ENCODE peak calls at places on chromosomes 11 and 22, in eight cellular contexts. One of them, this sample, is unnamed.

GRCh38 chr11:86704710-86705109 is 32.3 kb upstream of the ME3 start:
- DNase-seq in fibroblast of lung: no peak
- DNase-seq in tibial artery: no peak
- DNase-seq in K562: no peak
- DNase-seq in RWPE1: no peak
- DNase-seq in heart left ventricle: no peak
- DNase-seq in lower leg skin: no peak
- DNase-seq in GM20000: no peak
- DNase-seq in this sample: no peak

GRCh38 chr11:116072133-116072532 is 567.9 kb upstream of the CADM1 start:
- DNase-seq in tibial artery: no peak
- DNase-seq in GM20000: no peak
- DNase-seq in heart left ventricle: no peak
- DNase-seq in K562: no peak
- DNase-seq in RWPE1: no peak
- DNase-seq in lower leg skin: peak; percentile 15
- DNase-seq in fibroblast of lung: no peak
- DNase-seq in this sample: no peak

GRCh38 chr11:130527648-130528300 is 79.3 kb downstream of the ADAMTS15 start:
- DNase-seq in K562: no peak
- DNase-seq in lower leg skin: no peak
- DNase-seq in GM20000: no peak
- DNase-seq in heart left ventricle: peak; percentile 54
- DNase-seq in RWPE1: no peak
- DNase-seq in tibial artery: no peak
- DNase-seq in fibroblast of lung: peak; percentile 86
- DNase-seq in this sample: no peak

GRCh38 chr22:46674367-46674781 is 54.2 kb downstream of the GRAMD4 start:
- DNase-seq in RWPE1: no peak
- DNase-seq in heart left ventricle: peak; percentile 81
- DNase-seq in lower leg skin: peak; percentile 95
- DNase-seq in K562: no peak
- DNase-seq in fibroblast of lung: no peak
- DNase-seq in GM20000: peak; percentile 82
- DNase-seq in tibial artery: peak; percentile 59
- DNase-seq in this sample: no peak

GRCh38 chr22:26479792-26480610 is 3.6 kb downstream of the HPS4 start:
- DNase-seq in tibial artery: no peak
- DNase-seq in fibroblast of lung: no peak
- DNase-seq in GM20000: no peak
- DNase-seq in heart left ventricle: no peak
- DNase-seq in K562: peak; percentile 35
- DNase-seq in RWPE1: no peak
- DNase-seq in lower leg skin: no peak
- DNase-seq in this sample: no peak

GRCh38 chr11:72306186-72306585 is 62.2 kb upstream of the PHOX2A start:
- DNase-seq in RWPE1: no peak
- DNase-seq in fibroblast of lung: peak; percentile 32
- DNase-seq in tibial artery: no peak
- DNase-seq in K562: no peak
- DNase-seq in GM20000: no peak
- DNase-seq in heart left ventricle: no peak
- DNase-seq in lower leg skin: no peak
- DNase-seq in this sample: no peak

GRCh38 chr11:111409915-111410314 is 30.8 kb upstream of the POU2AF1 start:
- DNase-seq in GM20000: peak; percentile 42
- DNase-seq in fibroblast of lung: no peak
- DNase-seq in lower leg skin: peak; percentile 10
- DNase-seq in RWPE1: no peak
- DNase-seq in K562: no peak
- DNase-seq in heart left ventricle: no peak
- DNase-seq in tibial artery: no peak
- DNase-seq in this sample: no peak

GRCh38 chr11:69217276-69218105 is 61.8 kb downstream of the SMIM38 start:
- DNase-seq in GM20000: no peak
- DNase-seq in fibroblast of lung: no peak
- DNase-seq in K562: no peak
- DNase-seq in heart left ventricle: peak; percentile 6
- DNase-seq in RWPE1: no peak
- DNase-seq in tibial artery: peak; percentile 11
- DNase-seq in lower leg skin: peak; percentile 59
- DNase-seq in this sample: peak; percentile 66

DNA sequence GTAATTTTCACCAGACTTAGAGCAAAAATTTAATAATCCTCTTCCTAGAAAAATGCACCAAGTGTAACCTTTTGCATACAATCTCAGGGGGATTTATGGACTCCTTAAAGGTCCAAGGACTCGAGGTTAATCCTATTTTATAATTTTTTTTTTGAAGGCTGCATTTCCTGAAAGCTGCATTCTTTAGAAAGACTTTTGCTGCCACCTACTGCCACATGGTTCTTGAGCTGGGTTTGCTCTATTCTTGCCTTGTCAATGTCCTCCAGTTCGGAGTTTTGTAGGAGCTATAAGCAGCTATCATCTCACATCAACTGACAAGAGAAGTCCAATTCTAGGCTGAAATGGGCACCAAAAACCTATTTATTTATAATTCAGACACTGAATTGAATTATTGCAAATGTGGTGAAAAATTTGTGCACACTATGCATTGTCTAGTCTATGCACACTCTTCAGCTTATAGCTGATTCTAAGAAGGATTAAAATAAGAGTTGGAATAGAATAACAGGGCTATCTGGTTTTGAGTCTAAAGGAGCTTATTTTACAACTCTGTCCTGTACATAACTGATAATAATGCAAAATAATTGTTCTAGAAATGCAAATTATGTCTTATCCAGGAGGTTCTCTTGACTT is 31.3 kb downstream of the TRAF6 start:
- DNase-seq in fibroblast of lung: peak; percentile 43
- DNase-seq in heart left ventricle: peak; percentile 30
- DNase-seq in tibial artery: no peak
- DNase-seq in GM20000: no peak
- DNase-seq in K562: peak; percentile 52
- DNase-seq in lower leg skin: no peak
- DNase-seq in RWPE1: peak; percentile 28
- DNase-seq in this sample: no peak
- TF ChIP-seq CTCF in fibroblast of lung: peak; percentile 66
- TF ChIP-seq CTCF in heart left ventricle: peak; percentile 54
- TF ChIP-seq CTCF in tibial artery: peak; percentile 37
- TF ChIP-seq CTCF in GM20000: peak; percentile 23
- TF ChIP-seq CTCF in K562: peak; percentile 76
- TF ChIP-seq CTCF in lower leg skin: no peak
- TF ChIP-seq CTCF in RWPE1: peak; percentile 44
- TF ChIP-seq CTCF in this sample: peak; percentile 82

DNA sequence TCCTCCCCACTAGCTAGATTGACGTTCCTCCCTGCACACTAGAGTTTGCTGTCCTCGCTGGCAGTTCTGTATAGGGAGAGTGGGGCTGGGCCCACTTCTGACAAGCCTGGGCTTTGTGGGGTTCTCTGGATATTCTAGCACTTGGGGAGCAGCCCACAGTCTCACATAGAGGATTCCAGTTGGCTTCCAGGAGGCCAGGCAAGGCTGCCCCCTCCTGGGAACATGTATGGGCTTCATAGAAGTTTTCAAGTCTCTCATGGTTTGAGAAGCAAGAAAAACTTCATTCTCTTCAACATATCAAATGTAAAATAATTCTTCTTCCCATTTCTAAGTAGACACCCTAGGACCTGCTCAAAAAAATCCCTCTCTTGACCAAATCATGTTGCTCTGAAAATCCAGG is 87.5 kb downstream of the NAV2 start:
- DNase-seq in GM20000: no peak
- DNase-seq in tibial artery: no peak
- DNase-seq in fibroblast of lung: no peak
- DNase-seq in K562: no peak
- DNase-seq in RWPE1: no peak
- DNase-seq in heart left ventricle: no peak
- DNase-seq in lower leg skin: no peak
- DNase-seq in this sample: no peak
- TF ChIP-seq CTCF in GM20000: no peak
- TF ChIP-seq CTCF in tibial artery: no peak
- TF ChIP-seq CTCF in fibroblast of lung: no peak
- TF ChIP-seq CTCF in K562: peak; percentile 20
- TF ChIP-seq CTCF in RWPE1: no peak
- TF ChIP-seq CTCF in heart left ventricle: peak; percentile 35
- TF ChIP-seq CTCF in lower leg skin: no peak
- TF ChIP-seq CTCF in this sample: no peak

DNA sequence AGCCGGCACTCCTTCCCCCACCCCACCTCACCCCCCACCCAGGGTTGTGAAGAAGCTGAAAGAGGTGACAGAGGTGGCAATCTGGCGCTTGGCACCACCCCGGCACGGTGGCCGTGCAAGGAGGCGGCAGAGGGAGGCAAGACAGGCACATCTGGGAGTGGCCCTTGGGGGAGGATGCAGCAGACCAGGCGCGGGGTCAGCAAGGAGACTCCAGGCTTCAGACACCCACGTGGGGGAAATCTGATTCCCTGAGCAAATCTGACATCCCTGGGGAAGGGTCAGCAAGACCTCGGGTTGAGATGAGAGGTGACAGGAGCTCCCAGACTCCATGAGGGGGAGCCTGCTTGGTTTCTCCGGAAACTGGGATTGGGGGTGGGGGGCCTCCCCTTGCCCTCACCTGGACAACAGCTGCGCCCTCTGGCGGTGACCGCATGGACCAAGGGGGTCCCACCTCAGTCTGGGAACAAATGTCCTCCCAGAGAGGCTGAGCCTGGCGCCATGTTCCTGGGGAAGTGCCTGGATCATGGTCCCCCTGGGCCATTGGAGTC is 4.0 kb upstream of the RCOR2 start:
- DNase-seq in RWPE1: no peak
- DNase-seq in GM20000: peak; percentile 71
- DNase-seq in fibroblast of lung: no peak
- DNase-seq in heart left ventricle: no peak
- DNase-seq in tibial artery: no peak
- DNase-seq in K562: peak; percentile 73
- DNase-seq in lower leg skin: no peak
- DNase-seq in this sample: no peak
- TF ChIP-seq CTCF in RWPE1: no peak
- TF ChIP-seq CTCF in GM20000: peak; percentile 42
- TF ChIP-seq CTCF in fibroblast of lung: peak; percentile 34
- TF ChIP-seq CTCF in heart left ventricle: peak; percentile 39
- TF ChIP-seq CTCF in tibial artery: no peak
- TF ChIP-seq CTCF in K562: peak; percentile 65
- TF ChIP-seq CTCF in lower leg skin: no peak
- TF ChIP-seq CTCF in this sample: peak; percentile 80

GRCh38 chr22:45090364-45090960 is 73.3 kb upstream of the NUP50 start:
- DNase-seq in RWPE1: no peak
- DNase-seq in tibial artery: no peak
- DNase-seq in fibroblast of lung: peak; percentile 59
- DNase-seq in heart left ventricle: no peak
- DNase-seq in K562: no peak
- DNase-seq in GM20000: no peak
- DNase-seq in lower leg skin: no peak
- DNase-seq in this sample: no peak
- TF ChIP-seq CTCF in RWPE1: no peak
- TF ChIP-seq CTCF in tibial artery: no peak
- TF ChIP-seq CTCF in fibroblast of lung: no peak
- TF ChIP-seq CTCF in heart left ventricle: no peak
- TF ChIP-seq CTCF in K562: no peak
- TF ChIP-seq CTCF in GM20000: no peak
- TF ChIP-seq CTCF in lower leg skin: no peak
- TF ChIP-seq CTCF in this sample: peak; percentile 43

GRCh38 chr11:23764285-23764684 is 732.6 kb upstream of the LUZP2 start:
- DNase-seq in fibroblast of lung: no peak
- DNase-seq in lower leg skin: no peak
- DNase-seq in RWPE1: no peak
- DNase-seq in GM20000: no peak
- DNase-seq in K562: no peak
- DNase-seq in heart left ventricle: no peak
- DNase-seq in tibial artery: no peak
- DNase-seq in this sample: no peak
- TF ChIP-seq CTCF in fibroblast of lung: no peak
- TF ChIP-seq CTCF in lower leg skin: no peak
- TF ChIP-seq CTCF in RWPE1: no peak
- TF ChIP-seq CTCF in GM20000: no peak
- TF ChIP-seq CTCF in K562: no peak
- TF ChIP-seq CTCF in heart left ventricle: no peak
- TF ChIP-seq CTCF in tibial artery: no peak
- TF ChIP-seq CTCF in this sample: no peak

DNA sequence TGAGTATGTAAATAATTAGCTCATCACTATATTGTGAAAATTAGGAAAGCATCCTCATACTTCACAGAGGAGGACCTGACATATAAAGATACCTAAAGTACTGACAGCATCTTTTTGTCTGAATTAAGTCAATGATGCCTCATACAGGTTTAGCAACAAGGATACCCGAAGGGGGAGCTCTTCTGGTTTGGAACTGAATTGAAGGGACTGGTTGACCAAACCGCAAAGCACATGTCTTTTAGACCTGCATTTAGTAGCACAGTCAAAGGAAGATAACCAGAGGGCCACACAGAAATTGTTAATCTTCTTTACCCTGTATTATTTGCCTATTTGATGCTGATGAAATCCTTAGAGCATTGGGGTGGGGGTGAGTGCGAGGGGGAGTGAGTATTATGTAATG is 12.9 kb upstream of the WT1 start:
- DNase-seq in fibroblast of lung: peak; percentile 8
- DNase-seq in K562: peak; percentile 88
- DNase-seq in heart left ventricle: no peak
- DNase-seq in lower leg skin: no peak
- DNase-seq in GM20000: peak; percentile 35
- DNase-seq in RWPE1: no peak
- DNase-seq in tibial artery: no peak
- DNase-seq in this sample: no peak
- TF ChIP-seq CTCF in fibroblast of lung: no peak
- TF ChIP-seq CTCF in K562: peak; percentile 70
- TF ChIP-seq CTCF in heart left ventricle: no peak
- TF ChIP-seq CTCF in lower leg skin: no peak
- TF ChIP-seq CTCF in GM20000: peak; percentile 5
- TF ChIP-seq CTCF in RWPE1: no peak
- TF ChIP-seq CTCF in tibial artery: no peak
- TF ChIP-seq CTCF in this sample: peak; percentile 64

DNA sequence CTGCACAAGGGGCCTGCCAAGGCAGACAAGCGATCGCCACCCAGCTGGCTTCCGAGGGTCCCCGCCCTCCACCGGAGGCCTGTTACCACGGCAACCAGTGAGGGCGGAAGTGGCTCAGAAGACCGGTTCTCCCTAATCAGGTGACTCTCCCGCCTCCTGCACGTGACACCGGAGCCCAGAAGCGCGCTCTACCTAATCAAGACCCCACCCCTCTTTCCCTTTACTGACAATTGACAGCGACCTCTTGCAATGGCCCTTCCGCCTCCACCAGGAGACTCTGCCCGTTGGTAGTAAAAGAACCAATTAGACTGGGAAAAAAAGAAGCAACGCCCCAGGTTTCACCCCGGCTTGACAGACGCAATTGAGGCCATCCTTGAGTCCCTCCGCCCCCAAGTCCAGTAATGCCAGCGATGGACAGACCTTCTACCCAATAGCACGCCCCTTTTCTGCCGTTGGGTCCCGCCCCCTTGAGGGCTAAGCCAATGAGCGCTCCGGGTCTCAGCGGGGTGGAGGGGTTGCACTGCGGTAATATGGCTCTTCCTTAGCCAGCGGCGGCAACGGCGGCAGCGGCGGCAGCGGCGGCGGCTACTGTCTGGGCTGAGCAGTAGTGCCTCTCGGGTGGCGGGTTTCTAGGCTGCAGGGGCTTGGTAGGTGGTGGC is at the start of gene UVRAG:
- DNase-seq in tibial artery: peak; percentile 99
- DNase-seq in lower leg skin: peak; percentile 100
- DNase-seq in fibroblast of lung: peak; percentile 100
- DNase-seq in GM20000: peak; percentile 96
- DNase-seq in RWPE1: peak; percentile 100
- DNase-seq in heart left ventricle: peak; percentile 99
- DNase-seq in K562: peak; percentile 98
- DNase-seq in this sample: peak; percentile 98
- TF ChIP-seq CTCF in tibial artery: peak; percentile 51
- TF ChIP-seq CTCF in lower leg skin: no peak
- TF ChIP-seq CTCF in fibroblast of lung: no peak
- TF ChIP-seq CTCF in GM20000: no peak
- TF ChIP-seq CTCF in RWPE1: no peak
- TF ChIP-seq CTCF in heart left ventricle: no peak
- TF ChIP-seq CTCF in K562: peak; percentile 9
- TF ChIP-seq CTCF in this sample: peak; percentile 20

GRCh38 chr11:406796-407650 is 7.8 kb downstream of the SIGIRR start:
- DNase-seq in tibial artery: peak; percentile 61
- DNase-seq in fibroblast of lung: peak; percentile 71
- DNase-seq in lower leg skin: peak; percentile 95
- DNase-seq in K562: peak; percentile 95
- DNase-seq in RWPE1: peak; percentile 84
- DNase-seq in heart left ventricle: peak; percentile 85
- DNase-seq in GM20000: peak; percentile 98
- DNase-seq in this sample: no peak
- TF ChIP-seq CTCF in tibial artery: no peak
- TF ChIP-seq CTCF in fibroblast of lung: no peak
- TF ChIP-seq CTCF in lower leg skin: no peak
- TF ChIP-seq CTCF in K562: peak; percentile 37
- TF ChIP-seq CTCF in RWPE1: no peak
- TF ChIP-seq CTCF in heart left ventricle: peak; percentile 21
- TF ChIP-seq CTCF in GM20000: peak; percentile 9
- TF ChIP-seq CTCF in this sample: no peak